ENCODE peak calls at places on chromosome 2, in ten cellular contexts. H, P, A, U, J, C, W, D, K and B are unnamed samples.

GRCh38 chr2:117718048-117718447 is 96.4 kb upstream of the DDX18 start:
- DNase-seq in H (no peak), P (no peak), A (no peak), U (no peak), J (no peak), C (no peak), W (no peak), D (no peak), K (no peak), B (no peak)

GRCh38 chr2:241811952-241812729 is 3.1 kb downstream of the NEU4 start:
- DNase-seq in H (no peak), P (peak; percentile 81), A (no peak), U (no peak), J (peak; percentile 55), C (no peak), W (no peak), D (no peak), K (peak; percentile 38), B (no peak)

GRCh38 chr2:26466662-26467310 is 11.1 kb downstream of the OTOF start:
- DNase-seq in H (no peak), P (no peak), A (no peak), U (no peak), J (peak; percentile 56), C (no peak), W (no peak), D (no peak), K (peak; percentile 52), B (no peak)

GRCh38 chr2:172249986-172250385 is 147.3 kb upstream of the DLX2 start:
- DNase-seq in H (no peak), P (no peak), A (no peak), U (peak; percentile 95), J (no peak), C (no peak), W (peak; percentile 95), D (no peak), K (no peak), B (peak; percentile 32)

GRCh38 chr2:138722316-138722715 is 57.9 kb downstream of the NXPH2 start:
- DNase-seq in H (no peak), P (no peak), A (no peak), U (peak; percentile 23), J (no peak), C (no peak), W (no peak), D (no peak), K (peak; percentile 55), B (no peak)

GRCh38 chr2:45964226-45964841 is 312.9 kb downstream of the PRKCE start:
- DNase-seq in H (peak; percentile 32), P (peak; percentile 90), A (peak; percentile 47), U (peak; percentile 90), J (peak; percentile 80), C (peak; percentile 90), W (peak; percentile 98), D (no peak), K (peak; percentile 77), B (peak; percentile 55)

GRCh38 chr2:107025869-107026380 is 140.0 kb upstream of the ST6GAL2 start:
- DNase-seq in H (no peak), P (no peak), A (no peak), U (peak; percentile 52), J (no peak), C (peak; percentile 35), W (peak; percentile 4), D (no peak), K (no peak), B (no peak)

GRCh38 chr2:28403388-28403956 is 10.8 kb downstream of the FOSL2 start:
- DNase-seq in H (no peak), P (no peak), A (no peak), U (no peak), J (no peak), C (no peak), W (no peak), D (no peak), K (no peak), B (no peak)

GRCh38 chr2:222875482-222875881 is 14.6 kb downstream of the ACSL3 start:
- DNase-seq in H (no peak), P (no peak), A (no peak), U (no peak), J (no peak), C (no peak), W (no peak), D (no peak), K (no peak), B (no peak)

GRCh38 chr2:9030882-9031645 is 27.6 kb upstream of the MBOAT2 start:
- DNase-seq in H (no peak), P (no peak), A (no peak), U (peak; percentile 33), J (no peak), C (no peak), W (peak; percentile 62), D (no peak), K (no peak), B (no peak)

GRCh38 chr2:134118279-134119116 is 135.4 kb upstream of the MGAT5 start:
- DNase-seq in H (peak; percentile 82), P (peak; percentile 82), A (peak; percentile 92), U (peak; percentile 97), J (peak; percentile 90), C (peak; percentile 78), W (peak; percentile 93), D (no peak), K (peak; percentile 87), B (peak; percentile 90)

GRCh38 chr2:47403829-47404228 is 873 bp downstream of the MSH2 start:
- DNase-seq in H (no peak), P (no peak), A (peak; percentile 23), U (no peak), J (no peak), C (no peak), W (no peak), D (no peak), K (no peak), B (no peak)

GRCh38 chr2:61763605-61764034 is 90.2 kb downstream of the FAM161A start:
- DNase-seq in H (peak; percentile 87), P (peak; percentile 89), A (peak; percentile 45), U (peak; percentile 89), J (peak; percentile 89), C (peak; percentile 60), W (peak; percentile 83), D (peak; percentile 19), K (peak; percentile 93), B (peak; percentile 62)
- TF ChIP-seq CTCF in H (peak; percentile 31), P (no peak), A (peak; percentile 68), U (peak; percentile 23), J (no peak), C (peak; percentile 45), W (peak; percentile 28), D (no peak), K (no peak), B (peak; percentile 33)

GRCh38 chr2:236237468-236238190 is 26.6 kb downstream of the ASB18 start:
- DNase-seq in H (peak; percentile 41), P (peak; percentile 16), A (no peak), U (no peak), J (no peak), C (no peak), W (no peak), D (no peak), K (peak; percentile 68), B (no peak)

GRCh38 chr2:236241181-236242056 is 22.8 kb downstream of the ASB18 start:
- DNase-seq in H (no peak), P (peak; percentile 49), A (no peak), U (no peak), J (no peak), C (no peak), W (no peak), D (no peak), K (no peak), B (no peak)

GRCh38 chr2:236240228-236240990 is 23.8 kb downstream of the ASB18 start:
- DNase-seq in H (no peak), P (peak; percentile 85), A (no peak), U (peak; percentile 66), J (no peak), C (no peak), W (no peak), D (no peak), K (peak; percentile 90), B (no peak)

GRCh38 chr2:236238756-236239155 is 25.4 kb downstream of the ASB18 start:
- DNase-seq in H (no peak), P (peak; percentile 60), A (no peak), U (no peak), J (no peak), C (no peak), W (no peak), D (no peak), K (no peak), B (no peak)

GRCh38 chr2:236239276-236240065 is 24.7 kb downstream of the ASB18 start:
- DNase-seq in H (no peak), P (peak; percentile 49), A (no peak), U (no peak), J (no peak), C (no peak), W (no peak), D (no peak), K (no peak), B (no peak)
- H3K27me3 ChIP-seq in H (peaks cover 78% of the 10 kb centered on the region), P (no peaks in the 10 kb centered on the region), A (peaks cover 71% of the 10 kb centered on the region), U (peaks cover 14% of the 10 kb centered on the region), J (peaks cover 68% of the 10 kb centered on the region), C (peaks cover 39% of the 10 kb centered on the region), W (peaks cover 30% of the 10 kb centered on the region), D (peaks cover 40% of the 10 kb centered on the region), K (no peaks in the 10 kb centered on the region), B (peaks cover 37% of the 10 kb centered on the region)

GRCh38 chr2:33777791-33778190 is 178.7 kb upstream of the FAM98A start:
- DNase-seq in H (no peak), P (no peak), A (no peak), U (peak; percentile 47), J (no peak), C (no peak), W (no peak), D (no peak), K (no peak), B (no peak)

GRCh38 chr2:33785201-33786106 is 186.4 kb upstream of the FAM98A start:
- DNase-seq in H (no peak), P (no peak), A (no peak), U (peak; percentile 72), J (no peak), C (no peak), W (no peak), D (no peak), K (no peak), B (no peak)

GRCh38 chr2:33786881-33787280 is 187.8 kb upstream of the FAM98A start:
- DNase-seq in H (no peak), P (no peak), A (no peak), U (no peak), J (no peak), C (no peak), W (no peak), D (no peak), K (no peak), B (no peak)

GRCh38 chr2:33784488-33784887 is 185.4 kb upstream of the FAM98A start:
- DNase-seq in H (no peak), P (no peak), A (no peak), U (no peak), J (no peak), C (no peak), W (no peak), D (no peak), K (no peak), B (no peak)

GRCh38 chr2:33782395-33783239 is 183.5 kb upstream of the FAM98A start:
- DNase-seq in H (no peak), P (no peak), A (no peak), U (no peak), J (no peak), C (no peak), W (no peak), D (no peak), K (no peak), B (no peak)
- TF ChIP-seq CTCF in H (no peak), P (no peak), A (peak; percentile 20), U (no peak), J (no peak), C (no peak), W (no peak), D (peak; percentile 52), K (no peak), B (no peak)

GRCh38 chr2:108993095-108993937 is 4.3 kb upstream of the EDAR start:
- DNase-seq in H (no peak), P (no peak), A (peak; percentile 63), U (no peak), J (no peak), C (no peak), W (no peak), D (no peak), K (no peak), B (no peak)
- H3K27me3 ChIP-seq in H (no peaks in the 10 kb centered on the region), P (no peaks in the 10 kb centered on the region), A (peaks cover 7% of the 10 kb centered on the region), U (peaks cover 12% of the 10 kb centered on the region), J (peaks cover 11% of the 10 kb centered on the region), C (no peaks in the 10 kb centered on the region), W (no peaks in the 10 kb centered on the region), D (no peaks in the 10 kb centered on the region), K (no peaks in the 10 kb centered on the region), B (peaks cover 28% of the 10 kb centered on the region)